ENCODE peak calls at places on chromosomes 13 and 19, in nine cellular contexts. N, X, Y, M, W, R, V, B and S are unnamed samples.
A peak's percentile ranks its signal among the peaks of the same experiment; 100 is the strongest.

GRCh38 chr13:33610471-33611015 is 207.4 kb upstream of the RFC3 start:
- DNase-seq in W (no peak), B (no peak), Y (no peak), R (peak; percentile 85), M (no peak), V (peak; percentile 77), X (no peak), N (peak; percentile 80), S (no peak)

GRCh38 chr19:31099470-31100190 is 249.6 kb downstream of the TSHZ3 start:
- DNase-seq in Y (no peak), W (no peak), N (no peak), X (peak; percentile 19), R (no peak), V (no peak), M (peak; percentile 69), B (no peak), S (no peak)

GRCh38 chr19:5828661-5829566 is 10.6 kb downstream of the FUT6 start:
- DNase-seq in X (no peak), Y (no peak), W (peak; percentile 43), B (no peak), N (no peak), V (peak; percentile 43), R (peak; percentile 56), M (no peak), S (peak; percentile 45)

GRCh38 chr13:114285166-114285808 is 3.9 kb downstream of the UPF3A start:
- DNase-seq in W (no peak), X (no peak), B (no peak), R (no peak), N (peak; percentile 40), M (peak; percentile 11), V (no peak), Y (no peak), S (no peak)

GRCh38 chr13:27040826-27041108 is 130.8 kb downstream of the USP12 start:
- DNase-seq in R (no peak), X (no peak), Y (no peak), V (no peak), W (no peak), B (no peak), N (no peak), M (no peak), S (no peak)

GRCh38 chr19:21749090-21749489 is 18.3 kb downstream of the ZNF100 start:
- DNase-seq in N (no peak), X (no peak), Y (no peak), B (no peak), W (peak; percentile 3), R (no peak), V (no peak), M (no peak), S (no peak)

GRCh38 chr13:21055511-21056045 is 5.8 kb downstream of the LATS2 start:
- DNase-seq in B (no peak), W (no peak), N (no peak), R (peak; percentile 36), X (no peak), Y (no peak), M (peak; percentile 80), V (no peak), S (no peak)

GRCh38 chr19:33434886-33435705 is 61.6 kb downstream of the CEBPG start:
- DNase-seq in R (peak; percentile 32), W (no peak), N (no peak), B (peak; percentile 49), Y (no peak), M (peak; percentile 20), V (no peak), X (no peak), S (no peak)

GRCh38 chr13:46668906-46669525 is 116.0 kb downstream of the LRCH1 start:
- DNase-seq in N (no peak), W (no peak), M (no peak), V (no peak), X (no peak), Y (no peak), B (no peak), R (no peak), S (no peak)

GRCh38 chr19:10007811-10008211 is 2.5 kb downstream of the COL5A3 start:
- DNase-seq in W (no peak), X (no peak), B (peak; percentile 92), R (peak; percentile 63), Y (no peak), M (peak; percentile 97), V (peak; percentile 69), N (peak; percentile 9), S (no peak)

GRCh38 chr13:78602561-78603239 is 652 bp downstream of the POU4F1 start:
- DNase-seq in W (peak; percentile 28), N (no peak), X (no peak), M (no peak), B (no peak), R (no peak), Y (peak; percentile 17), V (no peak), S (peak; percentile 17)

GRCh38 chr19:3725121-3725520 is 16.9 kb downstream of the TJP3 start:
- DNase-seq in X (no peak), B (no peak), M (no peak), V (no peak), Y (no peak), W (peak; percentile 53), N (no peak), R (no peak), S (no peak)

GRCh38 chr13:35388979-35389378 is 87.5 kb downstream of the MAB21L1 start:
- DNase-seq in M (peak; percentile 61), R (no peak), B (no peak), V (no peak), Y (no peak), N (no peak), W (no peak), X (peak; percentile 22), S (no peak)

GRCh38 chr19:18942692-18943091 is 1.7 kb upstream of the HOMER3 start:
- DNase-seq in R (no peak), X (no peak), W (no peak), M (no peak), V (no peak), Y (no peak), N (no peak), B (no peak), S (no peak)

GRCh38 chr13:114143806-114144605 is 11.6 kb upstream of the RASA3 start:
- DNase-seq in W (peak; percentile 85), B (no peak), X (no peak), Y (no peak), V (no peak), M (no peak), N (no peak), R (no peak), S (peak; percentile 53)

GRCh38 chr13:31174018-31174417 is 12.3 kb upstream of the HSPH1 start:
- DNase-seq in M (peak; percentile 20), R (no peak), V (no peak), Y (no peak), X (no peak), W (no peak), B (peak; percentile 61), N (no peak), S (no peak)

GRCh38 chr19:57719901-57720519 is 7.4 kb downstream of the ZNF671 start:
- DNase-seq in Y (no peak), X (no peak), W (no peak), B (no peak), N (no peak), V (no peak), R (no peak), M (no peak), S (no peak)

GRCh38 chr19:57434386-57435061 is 601 bp upstream of the ZNF749 start:
- DNase-seq in X (no peak), R (no peak), N (peak; percentile 6), Y (no peak), V (no peak), M (peak; percentile 11), B (peak; percentile 14), W (no peak), S (peak; percentile 9)

GRCh38 chr13:85373322-85373721 is 425.9 kb downstream of the SLITRK6 start:
- DNase-seq in X (no peak), W (no peak), R (no peak), M (no peak), V (no peak), N (no peak), Y (no peak), B (no peak), S (no peak)

GRCh38 chr13:52411629-52412028 is 5.7 kb upstream of the THSD1 start:
- DNase-seq in Y (no peak), M (peak; percentile 53), V (no peak), R (no peak), N (no peak), B (peak; percentile 38), X (no peak), W (peak; percentile 9), S (no peak)

GRCh38 chr13:58165617-58166016 is 534.1 kb downstream of the PCDH17 start:
- DNase-seq in R (no peak), N (no peak), B (no peak), Y (no peak), W (no peak), V (no peak), M (no peak), X (no peak), S (no peak)

GRCh38 chr19:48390188-48391099 is 907 bp downstream of the KDELR1 start:
- DNase-seq in V (peak; percentile 57), X (no peak), N (peak; percentile 32), Y (peak; percentile 25), R (peak; percentile 80), B (peak; percentile 78), W (peak; percentile 77), M (peak; percentile 63), S (peak; percentile 85)

GRCh38 chr19:49664171-49665070 is 1.2 kb downstream of the IRF3 start:
- DNase-seq in B (peak; percentile 93), X (no peak), N (peak; percentile 72), W (peak; percentile 84), V (peak; percentile 88), Y (peak; percentile 68), M (peak; percentile 69), R (peak; percentile 94), S (peak; percentile 85)

GRCh38 chr13:52091473-52091872 is 37.4 kb downstream of the NEK5 start:
- DNase-seq in Y (no peak), V (no peak), B (no peak), X (no peak), N (no peak), R (no peak), W (no peak), M (no peak), S (no peak)

GRCh38 chr19:13275016-13275722 is 125.0 kb downstream of the IER2 start:
- DNase-seq in R (no peak), Y (no peak), B (no peak), V (no peak), W (peak; percentile 88), M (no peak), N (no peak), X (no peak), S (no peak)

GRCh38 chr19:48658483-48658882 is 12.5 kb upstream of the CA11 start:
- DNase-seq in X (no peak), Y (no peak), M (no peak), V (no peak), N (no peak), R (no peak), W (no peak), B (no peak), S (no peak)

GRCh38 chr13:85230754-85231153 is 568.5 kb downstream of the SLITRK6 start:
- DNase-seq in Y (no peak), M (no peak), B (no peak), V (no peak), X (no peak), N (peak; percentile 28), R (no peak), W (no peak), S (no peak)

GRCh38 chr19:18093439-18094161 is 4.0 kb upstream of the MAST3 start:
- DNase-seq in Y (no peak), B (peak; percentile 74), V (no peak), X (no peak), N (no peak), R (no peak), M (no peak), W (no peak), S (peak; percentile 85)